ENCODE peak calls at places on chromosomes 16 and 17, in five cellular contexts. O is neural crest cell, Y is fibroblast of villous mesenchyme, D is heart right ventricle, R is LNCaP clone FGC. Q is an unnamed sample.

GRCh38 chr16:85616608-85617311 is 3.6 kb downstream of the GSE1 start:
- DNase-seq in D (peak), O (no peak), R (no peak), Y (peak), Q (no peak)

GRCh38 chr17:17819561-17819995 is 17.2 kb downstream of the SREBF1 start:
- DNase-seq in O (no peak), Y (peak), R (peak), D (peak), Q (no peak)

GRCh38 chr17:41324180-41325075 is 8.9 kb upstream of the KRTAP17-1 start:
- DNase-seq in Y (peak), D (no peak), O (no peak), R (no peak), Q (no peak)

GRCh38 chr17:61700252-61700651 is 109.2 kb upstream of the NACA2 start:
- DNase-seq in R (no peak), D (no peak), O (no peak), Y (peak), Q (no peak)

GRCh38 chr17:77083547-77083946 is 57.2 kb upstream of the SEC14L1 start:
- DNase-seq in Y (no peak), D (no peak), O (no peak), R (no peak), Q (no peak)

GRCh38 chr17:62755139-62755851 is 52.8 kb downstream of the MARCHF10 start:
- DNase-seq in O (no peak), D (peak), R (no peak), Y (no peak), Q (no peak)

GRCh38 chr17:21081967-21082366 is 39.2 kb upstream of the USP22 start:
- DNase-seq in R (peak), D (no peak), O (no peak), Y (no peak), Q (no peak)

GRCh38 chr16:82660078-82660645 is 33.4 kb downstream of the CDH13 start:
- DNase-seq in D (no peak), O (no peak), R (no peak), Y (peak), Q (no peak)

GRCh38 chr17:50175035-50175788 is 9.4 kb downstream of the SGCA start:
- DNase-seq in O (no peak), Y (no peak), R (no peak), D (no peak), Q (no peak)

GRCh38 chr16:4847774-4848587 is 700 bp downstream of the UBN1 start:
- DNase-seq in Y (peak), O (peak), D (peak), R (no peak), Q (peak)

GRCh38 chr17:53627511-53627910 is 195.2 kb upstream of the KIF2B start:
- DNase-seq in D (no peak), R (no peak), Y (no peak), O (no peak), Q (no peak)

GRCh38 chr16:89219365-89219764 is 1.9 kb downstream of the ZNF778 start:
- DNase-seq in O (no peak), R (no peak), D (no peak), Y (no peak), Q (no peak)

GRCh38 chr16:27401768-27402568 is at the start of gene IL21R:
- DNase-seq in R (no peak), D (peak), Y (no peak), O (no peak), Q (no peak)

GRCh38 chr17:81440511-81441244 is 45.4 kb downstream of the BAHCC1 start:
- DNase-seq in R (no peak), O (peak), Y (no peak), D (no peak), Q (peak)

GRCh38 chr17:64992325-64992802 is 64.2 kb downstream of the GNA13 start:
- DNase-seq in O (no peak), Y (peak), D (no peak), R (no peak), Q (no peak)

GRCh38 chr17:44865231-44865660 is 17.6 kb downstream of the HIGD1B start:
- DNase-seq in R (peak), Y (peak), D (peak), O (peak), Q (peak)

GRCh38 chr17:74898376-74898946 is 5.0 kb upstream of the FADS6 start:
- DNase-seq in Y (no peak), O (no peak), R (no peak), D (no peak), Q (no peak)

GRCh38 chr17:35312790-35313711 is 60.4 kb downstream of the SLFN11 start:
- DNase-seq in Y (peak), R (peak), D (peak), O (peak), Q (no peak)

GRCh38 chr17:64781394-64781793 is 119.3 kb upstream of the SMURF2 start:
- DNase-seq in Y (peak), O (no peak), D (peak), R (no peak), Q (no peak)

GRCh38 chr16:12503201-12503600 is 300.5 kb downstream of the CPPED1 start:
- DNase-seq in R (no peak), O (no peak), Y (no peak), D (no peak), Q (no peak)

GRCh38 chr16:9885876-9886275 is 296.4 kb downstream of the GRIN2A start:
- DNase-seq in D (no peak), O (no peak), R (no peak), Y (no peak), Q (no peak)

GRCh38 chr17:1110844-1111598 is 68.8 kb downstream of the ABR start:
- DNase-seq in O (no peak), D (peak), Y (peak), R (no peak), Q (no peak)

GRCh38 chr17:51540151-51540550 is 279.8 kb downstream of the UTP18 start:
- DNase-seq in O (no peak), Y (no peak), R (no peak), D (no peak), Q (no peak)

DNA sequence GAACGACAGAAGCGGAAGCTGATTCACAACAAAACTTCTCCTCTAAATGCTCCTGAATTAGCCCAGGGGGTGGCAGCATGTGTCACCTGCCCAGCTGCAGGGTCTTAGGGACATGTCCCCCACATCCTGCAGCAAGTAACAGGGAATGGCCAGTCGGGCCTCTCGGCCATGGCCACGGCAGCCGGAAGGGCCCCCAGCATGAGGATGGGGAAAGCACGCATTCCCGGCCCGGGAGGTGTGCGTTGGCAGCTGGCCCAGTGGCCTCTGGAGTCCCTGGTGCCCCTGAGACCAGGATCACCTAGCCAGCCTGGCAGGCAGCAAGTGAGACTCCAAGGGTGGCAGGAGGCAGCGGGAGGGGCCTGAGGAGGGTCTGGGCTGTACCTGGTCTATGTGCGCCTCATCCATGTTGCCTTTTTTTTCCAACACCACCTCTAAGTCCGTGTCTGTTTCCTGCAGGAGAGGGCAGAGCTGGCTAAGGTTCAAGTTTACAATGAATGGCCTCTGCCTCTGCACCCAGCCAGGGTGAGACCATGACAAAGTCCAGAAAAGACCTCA is 7.0 kb downstream of the KNOP1 start:
- DNase-seq in D (peak), R (no peak), Y (no peak), O (no peak), Q (no peak)
- TF ChIP-seq CTCF in D (no peak), R (no peak), Y (no peak), O (no peak), Q (no peak)

DNA sequence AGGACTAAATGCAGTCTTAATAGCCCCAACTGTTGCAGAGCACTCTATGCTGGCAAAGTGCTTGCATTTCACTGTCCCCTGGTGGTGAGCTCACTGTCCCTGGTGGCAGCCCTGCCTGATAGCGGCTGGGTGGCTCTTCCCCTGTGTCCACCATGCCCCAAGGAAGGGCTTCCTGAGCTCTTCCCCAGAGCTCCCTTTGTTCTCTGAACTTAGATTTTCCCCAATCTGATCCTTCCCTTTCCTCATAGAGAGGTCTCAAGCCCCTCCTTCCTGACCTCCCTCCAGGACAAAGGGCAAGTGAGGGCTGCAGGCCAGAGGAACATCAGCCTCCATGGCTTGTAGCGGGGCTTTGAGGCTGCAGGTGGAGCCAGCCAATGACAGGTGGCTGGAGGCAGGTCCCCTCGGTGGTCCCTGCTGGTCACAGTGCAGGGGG is 17.0 kb downstream of the BEAN1 start:
- DNase-seq in O (no peak), R (no peak), Y (no peak), D (no peak), Q (no peak)
- TF ChIP-seq CTCF in O (no peak), R (no peak), Y (peak), D (peak), Q (no peak)

GRCh38 chr16:29644338-29644857 is 18.6 kb upstream of the SPN start:
- DNase-seq in D (no peak), Y (no peak), O (no peak), R (no peak), Q (no peak)

GRCh38 chr16:29646947-29647346 is 16.1 kb upstream of the SPN start:
- DNase-seq in Y (no peak), O (no peak), R (no peak), D (no peak), Q (no peak)

GRCh38 chr16:29644973-29645698 is 17.9 kb upstream of the SPN start:
- DNase-seq in Y (no peak), R (no peak), O (no peak), D (no peak), Q (no peak)

GRCh38 chr16:29645699-29646187 is 17.3 kb upstream of the SPN start:
- DNase-seq in O (no peak), D (no peak), Y (no peak), R (no peak), Q (no peak)

GRCh38 chr16:29641561-29641960 is 21.5 kb upstream of the SPN start:
- DNase-seq in O (no peak), Y (peak), R (no peak), D (no peak), Q (no peak)
- TF ChIP-seq CTCF in O (no peak), Y (no peak), R (peak), D (no peak), Q (no peak)

GRCh38 chr16:25110392-25110947 is 1.1 kb upstream of the LCMT1 start:
- DNase-seq in O (no peak), Y (peak), R (no peak), D (no peak), Q (no peak)

GRCh38 chr16:25107466-25107792 is 4.1 kb upstream of the LCMT1 start:
- DNase-seq in D (no peak), Y (no peak), O (no peak), R (no peak), Q (no peak)

GRCh38 chr16:25109643-25110042 is 1.9 kb upstream of the LCMT1 start:
- DNase-seq in D (no peak), O (no peak), R (no peak), Y (peak), Q (no peak)

GRCh38 chr16:25106567-25107465 is 4.7 kb upstream of the LCMT1 start:
- DNase-seq in Y (peak), D (peak), R (peak), O (peak), Q (no peak)

GRCh38 chr16:25108054-25108453 is 3.5 kb upstream of the LCMT1 start:
- DNase-seq in O (no peak), Y (no peak), R (no peak), D (no peak), Q (no peak)
- TF ChIP-seq CTCF in O (no peak), Y (no peak), R (no peak), D (no peak), Q (no peak)

GRCh38 chr17:79370594-79370993 is 240.3 kb downstream of the RBFOX3 start:
- DNase-seq in R (no peak), Y (no peak), D (no peak), O (no peak), Q (no peak)

GRCh38 chr17:79374087-79374486 is 236.8 kb downstream of the RBFOX3 start:
- DNase-seq in O (no peak), Y (no peak), D (no peak), R (no peak), Q (no peak)

GRCh38 chr17:79372470-79373238 is 238.2 kb downstream of the RBFOX3 start:
- DNase-seq in O (no peak), D (no peak), Y (no peak), R (no peak), Q (no peak)

GRCh38 chr17:79370126-79370525 is 240.7 kb downstream of the RBFOX3 start:
- DNase-seq in D (no peak), Y (no peak), O (no peak), R (no peak), Q (no peak)

GRCh38 chr17:79371984-79372383 is 238.9 kb downstream of the RBFOX3 start:
- DNase-seq in Y (no peak), R (no peak), D (no peak), O (no peak), Q (no peak)
- TF ChIP-seq CTCF in Y (no peak), R (no peak), D (no peak), O (no peak), Q (no peak)

DNA sequence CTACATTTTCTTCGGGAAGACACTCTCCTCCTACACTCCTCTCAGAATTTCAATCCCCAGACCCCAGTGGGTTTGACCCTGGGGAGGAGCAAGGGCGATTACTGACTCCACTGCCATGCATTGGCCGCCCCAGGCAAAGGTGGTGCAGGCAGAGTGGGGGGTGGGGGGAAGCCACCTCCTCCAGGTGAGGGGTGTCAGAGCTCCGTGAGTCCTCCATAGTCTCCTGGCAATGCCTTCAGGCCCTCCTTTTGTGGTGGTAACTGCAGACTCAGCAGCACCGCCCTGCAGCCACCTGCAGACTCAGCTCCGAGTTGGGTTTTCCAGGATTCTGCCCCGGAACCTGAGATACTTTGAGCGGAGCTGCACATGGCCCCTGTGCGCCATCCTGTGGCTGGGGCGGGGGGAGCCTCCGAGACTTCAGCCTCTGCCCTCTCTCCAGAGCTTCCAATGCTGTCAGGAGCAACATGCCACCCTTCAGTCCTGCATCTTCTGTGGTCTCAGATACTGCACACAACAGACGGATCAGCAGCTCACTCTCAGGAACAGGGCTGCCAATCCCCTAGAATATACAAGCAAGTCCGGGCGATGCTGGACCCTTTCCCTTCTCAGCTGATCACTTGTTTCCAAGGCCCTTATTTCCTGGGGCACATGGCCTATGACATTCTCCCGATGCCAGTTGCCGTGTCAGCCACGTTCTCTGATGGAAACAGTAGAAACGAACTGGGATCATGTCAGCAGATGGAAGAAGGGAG is 2.4 kb upstream of the SLC47A2 start:
- DNase-seq in O (no peak), R (no peak), Y (no peak), D (no peak), Q (no peak)
- TF ChIP-seq CTCF in O (peak), R (peak), Y (peak), D (no peak), Q (no peak)

DNA sequence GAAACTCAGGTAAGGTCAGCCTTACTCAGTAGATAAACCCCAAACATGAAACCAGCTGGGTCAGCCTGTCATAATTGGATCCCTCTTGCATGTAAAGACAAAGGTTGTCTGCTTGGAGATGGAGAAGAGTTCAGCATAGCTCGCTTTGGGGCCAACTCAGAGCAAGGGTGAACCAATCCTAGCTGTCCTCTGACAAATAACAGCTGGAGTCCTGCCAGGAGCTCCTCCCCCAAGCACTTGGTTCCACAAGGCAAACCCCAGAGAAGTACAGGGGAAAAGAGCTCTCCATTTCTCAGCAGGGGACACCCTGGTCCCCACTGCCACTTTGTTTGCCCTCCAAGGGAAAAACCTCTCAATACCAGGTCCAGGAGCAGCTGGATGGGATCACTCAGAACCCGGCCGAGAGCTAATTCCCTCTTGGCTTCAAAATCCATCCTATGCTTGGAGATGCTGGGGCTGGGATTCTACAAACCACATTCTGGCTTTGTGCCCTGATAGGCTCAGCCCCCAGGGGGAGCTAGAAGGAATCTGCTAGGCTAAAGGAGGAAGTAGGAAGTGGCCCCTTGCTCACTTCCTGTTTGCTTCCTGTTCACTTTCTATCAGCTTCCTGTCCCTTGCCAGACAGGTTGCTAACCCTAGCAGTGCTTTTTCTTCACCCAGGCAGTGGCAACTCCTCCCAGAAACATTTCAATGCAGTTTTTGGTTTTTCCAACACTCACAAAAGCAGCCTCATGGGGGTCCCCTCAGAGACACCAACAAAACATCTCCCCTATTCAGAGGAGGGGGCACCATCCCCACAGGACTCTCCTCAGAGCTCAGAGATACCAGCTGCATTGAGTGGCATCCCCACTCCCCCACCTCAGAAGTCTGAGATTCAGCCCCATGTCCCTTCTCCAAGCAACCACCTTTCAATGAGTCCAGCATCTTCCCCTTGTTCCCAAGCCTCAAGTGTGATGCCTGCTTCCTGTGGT is 30.7 kb downstream of the CDRT4 start:
- DNase-seq in Y (peak), O (no peak), D (peak), R (no peak), Q (no peak)
- TF ChIP-seq CTCF in Y (peak), O (peak), D (peak), R (peak), Q (no peak)

DNA sequence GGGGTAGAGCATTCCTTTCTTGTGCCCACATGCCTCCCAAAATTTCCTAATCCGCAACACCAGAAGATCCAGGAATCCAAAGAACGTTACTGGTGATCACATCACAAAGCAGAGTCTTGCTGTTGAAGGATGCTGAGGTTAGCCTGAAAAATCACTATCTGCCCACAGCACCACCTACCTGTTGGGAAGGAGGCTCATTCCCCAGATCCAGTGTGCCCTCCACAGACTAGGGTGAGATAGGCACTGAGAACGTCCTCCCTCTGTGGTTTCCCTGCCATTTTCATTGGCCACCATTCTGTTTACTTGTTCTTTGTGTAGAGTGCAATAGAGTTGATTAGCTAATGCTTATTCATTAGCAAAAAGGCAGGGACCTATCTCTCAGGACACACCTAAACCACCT is 30.3 kb downstream of the RCVRN start:
- DNase-seq in R (no peak), O (no peak), Y (no peak), D (no peak), Q (no peak)
- TF ChIP-seq CTCF in R (no peak), O (no peak), Y (no peak), D (no peak), Q (no peak)

DNA sequence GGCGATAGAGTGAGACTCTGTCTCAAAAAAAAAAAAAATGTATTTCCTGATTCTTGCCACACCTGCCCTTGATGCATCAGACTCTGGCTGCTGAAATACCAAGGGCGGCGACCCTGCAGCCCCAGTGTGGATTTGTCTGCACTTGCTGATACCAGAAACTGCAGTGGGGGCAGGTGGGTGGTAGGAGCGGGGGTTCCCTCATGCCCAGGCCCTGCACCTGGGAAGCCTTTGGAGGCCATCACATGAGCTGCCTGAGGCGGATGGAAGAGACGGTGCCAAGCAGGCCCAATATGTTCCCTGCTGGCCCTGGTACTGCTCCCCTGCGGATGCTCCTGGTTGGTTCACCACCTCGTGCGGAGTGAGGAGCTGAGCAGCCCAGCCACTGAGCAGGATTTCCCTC is 50.6 kb downstream of the MARF1 start:
- DNase-seq in O (no peak), R (no peak), Y (no peak), D (no peak), Q (no peak)
- TF ChIP-seq CTCF in O (no peak), R (no peak), Y (no peak), D (no peak), Q (no peak)